ENCODE peak calls at places on chromosomes 4 and X, in five cellular contexts. I, E, L, H and J are unnamed samples.

GRCh38 chr4:187383181-187383580 is 612.4 kb upstream of the ZFP42 start:
- DNase-seq in E (no peak), I (no peak), L (no peak), H (no peak), J (no peak)

GRCh38 chr4:91087743-91088142 is 960.5 kb downstream of the CCSER1 start:
- DNase-seq in E (no peak), H (no peak), L (no peak), I (no peak), J (no peak)

GRCh38 chrX:74835566-74835965 is 89.7 kb downstream of the NEXMIF start:
- DNase-seq in L (no peak), H (no peak), E (no peak), I (no peak), J (no peak)

GRCh38 chr4:182901337-182901736 is 15.8 kb downstream of the DCTD start:
- DNase-seq in I (no peak), H (no peak), L (no peak), E (no peak), J (no peak)

GRCh38 chr4:72987741-72988729 is 81.5 kb downstream of the COX18 start:
- DNase-seq in L (no peak), E (no peak), H (no peak), I (no peak), J (no peak)

GRCh38 chr4:25792200-25792791 is 70.5 kb downstream of the SEL1L3 start:
- DNase-seq in E (no peak), I (no peak), L (no peak), H (no peak), J (no peak)

GRCh38 chrX:118554511-118554910 is 58.9 kb downstream of the DOCK11 start:
- DNase-seq in E (no peak), I (no peak), H (no peak), L (no peak), J (no peak)

GRCh38 chrX:50801135-50801534 is 12.9 kb downstream of the SHROOM4 start:
- DNase-seq in H (no peak), L (no peak), I (no peak), E (no peak), J (no peak)

GRCh38 chr4:163148466-163149336 is 18.0 kb downstream of the NAF1 start:
- DNase-seq in L (no peak), E (no peak), I (no peak), H (no peak), J (no peak)

GRCh38 chr4:139933541-139933940 is 220.4 kb downstream of the MAML3 start:
- DNase-seq in H (no peak), L (no peak), E (no peak), I (no peak), J (no peak)

GRCh38 chr4:6834867-6835266 is 52.3 kb downstream of the KIAA0232 start:
- DNase-seq in L (no peak), E (peak; percentile 7), H (no peak), I (no peak), J (no peak)

GRCh38 chrX:18643853-18644252 is 28.1 kb downstream of the RS1 start:
- DNase-seq in E (no peak), H (no peak), I (no peak), L (no peak), J (no peak)

DNA sequence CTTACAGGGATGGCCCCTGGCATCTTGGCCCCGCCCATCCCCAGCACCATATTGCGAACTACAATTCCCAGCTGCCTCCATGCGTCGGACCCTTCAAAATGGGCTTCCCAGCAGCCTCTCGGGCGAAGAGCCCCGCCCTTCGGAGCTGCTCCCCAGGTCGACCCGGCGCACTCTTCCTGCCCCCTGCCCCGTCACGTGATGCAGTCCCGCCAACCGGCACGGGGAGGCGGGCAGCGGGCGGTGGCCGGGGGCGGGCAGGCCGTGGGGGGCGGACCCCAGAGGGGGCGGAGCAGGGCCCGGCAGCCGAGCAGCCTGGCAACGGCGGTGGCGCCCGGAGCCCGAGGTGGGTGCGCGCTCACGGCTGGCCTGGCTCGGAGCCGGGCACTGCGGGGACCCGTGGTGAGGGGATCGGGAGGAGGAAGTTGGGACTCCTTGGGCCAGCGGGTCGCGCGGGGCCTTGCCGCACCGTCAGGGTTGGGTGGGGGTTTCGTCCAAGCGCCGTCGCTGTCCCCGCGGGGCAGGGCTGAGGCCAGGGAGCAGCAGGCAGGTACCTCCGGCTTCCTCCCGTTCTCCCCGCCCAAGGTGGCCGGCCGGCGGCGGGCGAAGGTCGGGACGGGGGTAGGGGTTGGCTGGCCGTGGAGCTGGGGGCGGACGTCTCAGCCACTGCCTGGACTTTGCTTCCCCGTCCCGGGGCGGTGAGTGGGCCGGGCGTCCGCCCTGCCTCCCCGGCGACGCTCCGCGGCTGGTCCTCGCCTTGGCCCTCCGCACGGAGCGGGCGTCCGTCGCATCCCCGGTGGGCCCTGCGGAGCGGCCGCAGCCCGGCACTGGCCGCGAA is at the start of gene MTM1:
- DNase-seq in I (peak; percentile 96), E (peak; percentile 84), L (peak; percentile 97), H (peak; percentile 94), J (peak; percentile 93)
- H3K4me3 ChIP-seq in I (peak within 1 kb of the TSS; percentile 81), E (peak within 1 kb of the TSS; percentile 83), L (peak within 1 kb of the TSS; percentile 69), H (peak within 1 kb of the TSS; percentile 77), J (peak within 1 kb of the TSS; percentile 57)

GRCh38 chr4:67091668-67092067 is 453.6 kb downstream of the CENPC start:
- DNase-seq in I (no peak), L (no peak), H (no peak), E (no peak), J (no peak)

GRCh38 chr4:67082746-67083145 is 462.6 kb downstream of the CENPC start:
- DNase-seq in L (no peak), H (no peak), E (no peak), I (no peak), J (no peak)

GRCh38 chr4:67083496-67083895 is 461.8 kb downstream of the CENPC start:
- DNase-seq in H (no peak), L (no peak), I (no peak), E (no peak), J (no peak)

GRCh38 chr4:67084801-67085200 is 460.5 kb downstream of the CENPC start:
- DNase-seq in H (no peak), I (no peak), L (no peak), E (no peak), J (no peak)

GRCh38 chr4:67087897-67088296 is 457.4 kb downstream of the CENPC start:
- DNase-seq in L (no peak), I (no peak), H (no peak), E (peak; percentile 8), J (no peak)
- TF ChIP-seq CTCF in L (peak; percentile 50), I (peak; percentile 27), H (peak; percentile 47), E (no peak), J (no peak)

DNA sequence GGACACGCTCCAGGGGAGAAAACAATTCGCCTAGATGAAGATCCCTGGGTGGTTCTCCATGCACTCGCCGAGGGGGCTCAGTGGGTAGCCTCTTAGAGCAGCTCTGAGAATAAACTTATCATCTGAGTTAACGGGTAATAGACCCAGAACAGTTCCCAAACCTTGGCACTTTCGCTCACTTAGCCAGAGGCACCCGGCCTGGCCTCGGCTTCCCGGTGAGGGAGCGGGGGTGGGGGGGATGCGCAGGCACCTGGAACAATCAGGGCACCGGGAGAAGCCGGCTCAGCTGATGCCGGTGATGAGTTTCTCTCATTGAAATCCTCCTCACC is 405 bp upstream of the ZAR1 start:
- DNase-seq in I (no peak), H (no peak), E (no peak), L (no peak), J (no peak)
- H3K4me3 ChIP-seq in I (peak overlapping the region; percentile 25), H (peak overlapping the region; percentile 54), E (peak overlapping the region; percentile 35), L (peak overlapping the region; percentile 1), J (no peak overlapping the region)

GRCh38 chr4:70313736-70314135 is 21.0 kb upstream of the CABS1 start:
- DNase-seq in H (no peak), E (no peak), L (no peak), I (no peak), J (no peak)

GRCh38 chr4:70315928-70316327 is 18.9 kb upstream of the CABS1 start:
- DNase-seq in L (no peak), I (no peak), H (no peak), E (no peak), J (no peak)
- TF ChIP-seq CTCF in L (no peak), I (no peak), H (no peak), E (no peak), J (no peak)

GRCh38 chr4:94534401-94535312 is 82.9 kb downstream of the PDLIM5 start:
- DNase-seq in E (no peak), H (no peak), I (no peak), L (no peak), J (no peak)

GRCh38 chr4:94536049-94536448 is 84.3 kb downstream of the PDLIM5 start:
- DNase-seq in E (no peak), L (no peak), I (no peak), H (no peak), J (no peak)

GRCh38 chr4:94533405-94534223 is 81.9 kb downstream of the PDLIM5 start:
- DNase-seq in E (no peak), L (no peak), H (no peak), I (no peak), J (no peak)

GRCh38 chr4:94538229-94538628 is 86.5 kb downstream of the PDLIM5 start:
- DNase-seq in L (no peak), E (no peak), I (no peak), H (no peak), J (no peak)

DNA sequence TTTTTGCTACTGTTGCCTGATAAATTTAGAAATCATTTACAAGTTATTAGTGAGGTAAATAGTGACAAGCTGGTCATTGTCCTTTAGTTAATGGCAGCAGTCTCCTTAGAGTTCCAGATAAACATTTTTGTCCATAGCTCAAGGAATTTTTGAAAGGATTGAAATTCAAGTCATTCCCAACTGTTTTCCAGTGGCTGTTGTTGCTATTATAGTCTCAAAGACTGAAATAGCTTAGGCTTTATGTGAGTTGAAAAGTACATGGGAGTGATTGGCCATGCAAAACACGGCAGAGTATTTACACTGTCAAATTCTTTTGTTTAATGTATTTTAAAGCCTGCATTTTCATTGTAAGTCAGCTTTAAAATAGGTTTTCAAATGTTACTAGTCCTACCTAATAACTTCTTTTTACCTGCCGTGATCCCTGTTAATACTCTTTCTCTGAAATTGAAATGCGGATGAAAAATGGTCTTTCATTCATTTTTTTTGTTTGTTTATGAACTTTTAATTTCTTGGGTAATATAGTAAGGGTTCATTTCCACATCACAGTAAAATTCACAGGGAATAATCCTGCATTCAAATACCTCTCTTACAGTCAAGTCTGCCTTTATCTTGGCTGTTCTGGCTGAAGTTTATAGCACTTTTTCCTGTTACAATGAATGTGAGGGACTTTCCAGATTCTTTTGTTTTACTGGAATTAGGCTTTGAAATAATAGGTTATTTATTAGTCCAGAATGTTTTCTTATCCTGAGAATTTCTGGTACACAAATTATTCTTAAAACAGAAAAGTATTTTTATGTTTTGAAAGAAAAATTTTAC is 85.1 kb downstream of the PDLIM5 start:
- DNase-seq in E (no peak), I (no peak), H (no peak), L (no peak), J (no peak)
- H3K4me3 ChIP-seq in E (no peak overlapping the region), I (no peak overlapping the region), H (no peak overlapping the region), L (no peak overlapping the region), J (no peak overlapping the region)

GRCh38 chr4:24551492-24552330 is 32.6 kb downstream of the DHX15 start:
- DNase-seq in H (no peak), I (no peak), E (no peak), L (no peak), J (no peak)
- TF ChIP-seq CTCF in H (peak; percentile 47), I (no peak), E (peak; percentile 22), L (peak; percentile 55), J (no peak)